ENCODE peak calls at places on chromosome 2, in five cellular contexts. X is PC-3, V is neural progenitor cell, Q is GM23338, S is HCT116. G is an unnamed sample.

GRCh38 chr2:198316852-198317395 is 512.5 kb downstream of the PLCL1 start:
- DNase-seq in X (no peak), V (peak), Q (peak), S (no peak), G (no peak)

GRCh38 chr2:239523147-239523943 is 122.5 kb upstream of the HDAC4 start:
- DNase-seq in X (no peak), V (no peak), Q (no peak), S (no peak), G (no peak)

GRCh38 chr2:190911813-190912212 is 31.2 kb downstream of the GLS start:
- DNase-seq in X (peak), V (no peak), Q (no peak), S (no peak), G (no peak)

GRCh38 chr2:215465246-215465645 is 29.4 kb upstream of the FN1 start:
- DNase-seq in X (peak), V (no peak), Q (no peak), S (no peak), G (no peak)

GRCh38 chr2:136703214-136703613 is 62.1 kb upstream of the THSD7B start:
- DNase-seq in X (no peak), V (no peak), Q (no peak), S (no peak), G (no peak)

GRCh38 chr2:24439280-24439970 is 51.6 kb upstream of the NCOA1 start:
- DNase-seq in X (no peak), V (no peak), Q (no peak), S (no peak), G (no peak)

GRCh38 chr2:158932246-158932645 is 36.2 kb upstream of the TANC1 start:
- DNase-seq in X (no peak), V (no peak), Q (no peak), S (no peak), G (no peak)

GRCh38 chr2:128157644-128158043 is 66.6 kb downstream of the UGGT1 start:
- DNase-seq in X (no peak), V (no peak), Q (no peak), S (no peak), G (no peak)

GRCh38 chr2:10658041-10658913 is 31.5 kb downstream of the NOL10 start:
- DNase-seq in X (peak), V (no peak), Q (no peak), S (peak), G (no peak)

GRCh38 chr2:113769555-113769954 is 13.1 kb upstream of the SLC35F5 start:
- DNase-seq in X (no peak), V (no peak), Q (no peak), S (no peak), G (no peak)

GRCh38 chr2:6917761-6918421 is 679 bp downstream of the RNF144A start:
- DNase-seq in X (no peak), V (peak), Q (peak), S (no peak), G (peak)
- TF ChIP-seq EZH2 in X (no peak), V (no peak), Q (no peak), S (no peak), G (no peak)

GRCh38 chr2:160584972-160585494 is 91.4 kb upstream of the RBMS1 start:
- DNase-seq in X (no peak), V (no peak), Q (no peak), S (no peak), G (no peak)
- TF ChIP-seq EZH2phosphoT487 in X (no peak), V (no peak), Q (no peak), S (no peak), G (no peak)

GRCh38 chr2:120346667-120347358 is 877 bp downstream of the INHBB start:
- DNase-seq in X (no peak), V (peak), Q (peak), S (no peak), G (peak)

GRCh38 chr2:120344214-120344990 is 1.5 kb upstream of the INHBB start:
- DNase-seq in X (peak), V (peak), Q (peak), S (no peak), G (peak)

GRCh38 chr2:120343433-120344105 is 2.4 kb upstream of the INHBB start:
- DNase-seq in X (peak), V (peak), Q (peak), S (peak), G (peak)

GRCh38 chr2:120346034-120346666 is at the start of gene INHBB:
- DNase-seq in X (peak), V (peak), Q (peak), S (no peak), G (peak)

DNA sequence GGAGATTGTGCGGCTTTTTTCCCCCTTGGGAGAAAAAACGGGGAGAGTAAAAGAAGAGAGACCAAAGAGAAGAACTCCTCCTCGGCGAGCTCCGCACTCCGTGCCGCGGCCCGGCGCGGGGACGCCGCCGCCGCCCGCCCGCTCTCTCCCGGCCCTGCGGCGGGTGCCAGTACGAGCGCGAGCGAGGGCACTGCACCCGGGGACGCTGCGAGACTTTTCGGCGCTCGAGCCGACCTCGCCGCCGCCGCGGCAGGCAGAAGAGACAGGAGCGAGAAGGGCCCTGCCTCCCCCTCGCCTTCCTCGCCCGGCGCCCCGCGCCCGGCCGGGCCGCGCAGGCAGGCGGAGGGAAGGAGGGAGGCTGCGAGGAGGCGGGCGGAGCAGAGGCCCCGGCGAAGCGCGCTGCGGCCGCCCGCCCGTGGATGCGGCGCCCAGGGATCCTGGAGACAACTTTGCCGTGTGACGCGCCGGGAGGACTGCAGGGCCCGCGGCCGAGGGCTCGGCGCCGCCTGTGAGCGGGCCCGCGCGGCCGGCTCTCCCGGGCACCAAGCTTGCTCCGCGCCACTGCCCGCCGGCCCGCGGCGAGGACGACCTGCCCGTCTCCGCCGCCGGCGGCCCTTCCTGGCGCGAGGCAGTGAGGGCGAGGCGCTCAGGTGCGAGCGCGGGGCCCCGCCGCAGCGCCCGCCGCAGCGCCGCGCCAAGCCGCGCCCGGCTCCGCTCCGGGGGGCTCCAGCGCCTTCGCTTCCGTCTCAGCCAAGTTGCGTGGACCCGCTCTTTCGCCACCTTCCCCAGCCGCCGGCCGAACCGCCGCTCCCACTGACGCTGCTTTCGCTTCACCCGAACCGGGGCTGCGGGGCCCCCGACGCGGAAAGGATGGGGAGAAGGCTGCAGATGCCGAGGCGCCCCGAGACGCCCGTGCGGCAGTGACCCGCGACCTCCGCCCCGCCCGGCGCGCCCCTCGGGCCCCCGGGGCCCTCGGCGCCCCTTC is 653 bp upstream of the INHBB start:
- DNase-seq in X (peak), V (peak), Q (peak), S (no peak), G (peak)
- H2AFZ ChIP-seq in X (peak), V (no peak), Q (peak), S (no peak), G (peak)

GRCh38 chr2:76281176-76281841 is 570.6 kb upstream of the GCFC2 start:
- DNase-seq in X (no peak), V (no peak), Q (no peak), S (no peak), G (no peak)

GRCh38 chr2:76283355-76283754 is 572.6 kb upstream of the GCFC2 start:
- DNase-seq in X (no peak), V (no peak), Q (no peak), S (no peak), G (peak)

GRCh38 chr2:76280676-76281075 is 570.0 kb upstream of the GCFC2 start:
- DNase-seq in X (no peak), V (no peak), Q (no peak), S (no peak), G (no peak)

GRCh38 chr2:76275788-76276187 is 565.1 kb upstream of the GCFC2 start:
- DNase-seq in X (no peak), V (no peak), Q (no peak), S (no peak), G (no peak)

DNA sequence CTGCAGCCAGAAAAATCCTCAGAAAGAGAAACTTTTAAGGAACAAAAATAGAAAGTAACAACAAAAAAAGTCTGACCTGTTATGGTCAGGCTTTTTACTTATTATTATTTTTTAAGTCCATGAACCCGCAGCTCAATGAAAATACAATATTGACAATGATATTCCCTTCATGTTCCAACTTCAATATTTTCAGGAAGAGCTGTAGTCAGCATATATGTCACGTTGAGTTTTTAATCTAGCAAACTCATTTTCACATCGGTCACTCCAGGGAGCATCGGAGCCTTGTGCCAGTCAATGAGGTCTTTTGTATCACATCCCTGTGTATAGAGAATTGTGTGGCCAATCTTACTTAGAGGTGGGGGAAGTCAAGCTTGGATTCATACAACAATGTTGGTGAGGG is 568.4 kb upstream of the GCFC2 start:
- DNase-seq in X (no peak), V (no peak), Q (no peak), S (no peak), G (no peak)
- TF ChIP-seq EZH2 in X (no peak), V (no peak), Q (no peak), S (no peak), G (no peak)

GRCh38 chr2:177551989-177552413 is 159.4 kb downstream of the AGPS start:
- DNase-seq in X (no peak), V (no peak), Q (peak), S (no peak), G (peak)
- TF ChIP-seq EZH2phosphoT487 in X (no peak), V (no peak), Q (no peak), S (no peak), G (no peak)